ENCODE peak calls at places on chromosomes 6 and 20, in nine cellular contexts. T, W, A, R, L, H, E, G and O are unnamed samples.

GRCh38 chr20:62644802-62645496 is 2.6 kb downstream of the SLCO4A1 start:
- DNase-seq in G (no peak), R (no peak), H (no peak), E (no peak), L (peak), T (no peak), W (no peak), A (no peak), O (no peak)

GRCh38 chr6:90095788-90096187 is 200.9 kb downstream of the BACH2 start:
- DNase-seq in E (no peak), W (no peak), T (no peak), A (no peak), G (no peak), H (no peak), L (no peak), R (no peak), O (no peak)

GRCh38 chr6:106527979-106528378 is 101.3 kb downstream of the RTN4IP1 start:
- DNase-seq in R (no peak), W (no peak), A (no peak), T (no peak), E (no peak), H (no peak), G (peak), L (no peak), O (peak)

GRCh38 chr6:132209351-132209750 is 191.9 kb downstream of the MOXD1 start:
- DNase-seq in L (peak), W (no peak), G (no peak), A (no peak), E (no peak), R (no peak), T (no peak), H (no peak), O (peak)

GRCh38 chr6:9136141-9136865 is 701.0 kb upstream of the SLC35B3 start:
- DNase-seq in G (no peak), R (no peak), W (no peak), H (no peak), T (no peak), A (no peak), L (no peak), E (no peak), O (no peak)

GRCh38 chr6:82711105-82711829 is 347.6 kb downstream of the TPBG start:
- DNase-seq in R (no peak), H (no peak), W (no peak), G (no peak), E (no peak), A (no peak), T (no peak), L (no peak), O (no peak)

GRCh38 chr6:52696418-52696817 is 25.5 kb downstream of the TMEM14A start:
- DNase-seq in H (no peak), W (no peak), E (no peak), R (no peak), T (no peak), A (no peak), L (no peak), G (no peak), O (no peak)

GRCh38 chr6:112027942-112028674 is 25.8 kb upstream of the CCN6 start:
- DNase-seq in G (peak), E (no peak), W (no peak), A (no peak), L (no peak), R (no peak), H (no peak), T (no peak), O (no peak)

GRCh38 chr20:33604084-33604990 is 57.8 kb upstream of the C20orf144 start:
- DNase-seq in G (no peak), R (no peak), W (no peak), L (no peak), H (no peak), A (no peak), E (no peak), T (no peak), O (no peak)

GRCh38 chr6:31725502-31726350 is 2.6 kb downstream of the MPIG6B start:
- DNase-seq in G (peak), A (no peak), T (no peak), E (no peak), H (no peak), L (no peak), W (no peak), R (no peak), O (no peak)

GRCh38 chr6:147759088-147759487 is 250.6 kb downstream of the SAMD5 start:
- DNase-seq in G (peak), A (no peak), R (no peak), W (no peak), L (no peak), H (no peak), E (no peak), T (no peak), O (no peak)

GRCh38 chr20:47701612-47702011 is 83.7 kb downstream of the SULF2 start:
- DNase-seq in L (no peak), G (no peak), A (no peak), R (no peak), T (no peak), W (no peak), E (no peak), H (no peak), O (no peak)

GRCh38 chr6:14816106-14816864 is 429.6 kb upstream of the JARID2 start:
- DNase-seq in G (peak), L (no peak), E (peak), W (no peak), T (no peak), H (no peak), R (no peak), A (no peak), O (no peak)

GRCh38 chr20:3406481-3407425 is 716 bp downstream of the DNAAF9 start:
- DNase-seq in E (peak), W (peak), G (peak), H (peak), R (peak), T (no peak), A (peak), L (no peak), O (no peak)

GRCh38 chr20:7285918-7286556 is 518.6 kb downstream of the BMP2 start:
- DNase-seq in L (peak), T (peak), W (peak), A (no peak), R (peak), E (peak), G (peak), H (peak), O (peak)

GRCh38 chr20:4229415-4229814 is 214.1 kb upstream of the RNF24 start:
- DNase-seq in A (no peak), H (no peak), L (no peak), W (no peak), G (no peak), T (no peak), R (no peak), E (no peak), O (no peak)

GRCh38 chr20:17171750-17172149 is 55.1 kb upstream of the PCSK2 start:
- DNase-seq in G (no peak), R (no peak), E (no peak), A (no peak), L (no peak), H (no peak), W (no peak), T (no peak), O (no peak)

GRCh38 chr6:6005467-6006427 is 978 bp downstream of the NRN1 start:
- DNase-seq in E (peak), T (no peak), H (peak), R (no peak), W (no peak), G (no peak), L (no peak), A (no peak), O (no peak)

GRCh38 chr6:13383280-13384163 is 55.2 kb upstream of the TBC1D7 start:
- DNase-seq in L (peak), W (no peak), A (no peak), G (peak), T (no peak), R (no peak), E (no peak), H (no peak), O (no peak)

GRCh38 chr20:46057856-46058655 is 29.0 kb downstream of the SLC12A5 start:
- DNase-seq in H (peak), W (peak), R (peak), G (peak), L (no peak), T (peak), E (peak), A (no peak), O (no peak)
- TF ChIP-seq CTCF in H (peak), W (peak), R (peak), G (peak), L (no peak), T (no peak), E (peak), A (no peak), O (peak)

GRCh38 chr6:32825966-32826365 is 9.2 kb upstream of the HLA-DOB start:
- DNase-seq in H (no peak), W (no peak), L (peak), T (no peak), G (peak), R (no peak), A (no peak), E (peak), O (no peak)
- TF ChIP-seq CTCF in H (peak), W (peak), L (peak), T (peak), G (peak), R (peak), A (no peak), E (peak), O (peak)

GRCh38 chr6:38638941-38639497 is 710 bp downstream of the BTBD9 start:
- DNase-seq in G (peak), W (peak), R (peak), E (peak), A (no peak), L (peak), T (peak), H (no peak), O (no peak)
- TF ChIP-seq CTCF in G (no peak), W (no peak), R (no peak), E (no peak), A (no peak), L (no peak), T (no peak), H (no peak), O (no peak)

DNA sequence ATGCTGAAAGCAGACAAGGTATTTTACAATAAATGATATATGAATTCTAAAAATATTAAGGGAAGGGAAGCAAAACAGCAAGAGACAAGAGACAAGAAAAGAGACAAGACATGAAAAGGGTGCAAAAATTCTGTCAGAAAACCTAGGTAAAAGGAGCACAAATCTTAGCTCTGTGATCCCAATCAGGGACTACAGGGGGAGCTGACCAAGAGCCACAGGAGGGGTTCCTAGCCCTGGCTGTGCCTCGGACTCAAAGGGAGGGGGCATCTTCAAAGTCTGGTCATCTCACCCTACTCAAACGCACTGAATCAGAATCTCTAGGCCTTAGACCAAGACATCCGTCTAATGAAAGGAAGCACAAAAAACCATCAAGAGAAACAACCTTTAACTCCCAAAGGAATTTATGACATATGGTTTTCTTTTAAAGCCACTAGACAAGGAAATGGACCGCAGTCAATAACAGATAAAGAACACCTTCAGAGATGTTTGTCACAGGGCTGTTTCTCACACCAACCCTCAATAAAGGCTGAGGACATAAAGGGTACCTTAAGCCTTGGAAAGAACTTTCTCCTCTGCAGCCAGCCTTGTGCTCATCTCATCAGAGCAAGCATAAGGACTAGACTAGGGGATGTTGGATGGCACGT is 130.4 kb upstream of the CDYL start:
- DNase-seq in G (no peak), H (no peak), T (no peak), R (no peak), A (no peak), W (no peak), L (no peak), E (no peak), O (no peak)
- TF ChIP-seq CTCF in G (peak), H (no peak), T (no peak), R (no peak), A (no peak), W (no peak), L (no peak), E (peak), O (no peak)